ENCODE peak calls at places on chromosome 15, in five cellular contexts. One of them, this sample, is unnamed.

GRCh38 chr15:74055804-74056203 is 26.5 kb downstream of the GOLGA6A start:
- DNase-seq in PC-3: no peak
- DNase-seq in hepatocyte: no peak
- DNase-seq in mesenchymal stem cell: no peak
- DNase-seq in K562: no peak
- DNase-seq in this sample: no peak

GRCh38 chr15:101294731-101295606 is at the start of gene SNRPA1:
- DNase-seq in PC-3: peak
- DNase-seq in hepatocyte: peak
- DNase-seq in mesenchymal stem cell: peak
- DNase-seq in K562: peak
- DNase-seq in this sample: peak

GRCh38 chr15:69807752-69808151 is 290.0 kb downstream of the TLE3 start:
- DNase-seq in PC-3: peak
- DNase-seq in hepatocyte: peak
- DNase-seq in mesenchymal stem cell: peak
- DNase-seq in K562: no peak
- DNase-seq in this sample: peak

GRCh38 chr15:94882071-94882712 is 650.8 kb downstream of the MCTP2 start:
- DNase-seq in PC-3: no peak
- DNase-seq in hepatocyte: no peak
- DNase-seq in mesenchymal stem cell: no peak
- DNase-seq in K562: no peak
- DNase-seq in this sample: no peak

GRCh38 chr15:25220834-25221233 is 218.0 kb downstream of the UBE3A start:
- DNase-seq in PC-3: no peak
- DNase-seq in hepatocyte: no peak
- DNase-seq in mesenchymal stem cell: no peak
- DNase-seq in K562: no peak
- DNase-seq in this sample: no peak

GRCh38 chr15:20340931-20341661 is 200.5 kb downstream of the GOLGA6L6 start:
- DNase-seq in PC-3: peak
- DNase-seq in hepatocyte: peak
- DNase-seq in mesenchymal stem cell: no peak
- DNase-seq in K562: peak
- DNase-seq in this sample: no peak

GRCh38 chr15:67692573-67692972 is 132.7 kb upstream of the SKOR1 start:
- DNase-seq in PC-3: no peak
- DNase-seq in hepatocyte: no peak
- DNase-seq in mesenchymal stem cell: no peak
- DNase-seq in K562: no peak
- DNase-seq in this sample: no peak

GRCh38 chr15:45648521-45649200 is 13.8 kb downstream of the SQOR start:
- DNase-seq in PC-3: peak
- DNase-seq in hepatocyte: peak
- DNase-seq in mesenchymal stem cell: peak
- DNase-seq in K562: no peak
- DNase-seq in this sample: peak

GRCh38 chr15:39362832-39363561 is 217.9 kb upstream of the THBS1 start:
- DNase-seq in PC-3: no peak
- DNase-seq in hepatocyte: peak
- DNase-seq in mesenchymal stem cell: peak
- DNase-seq in K562: no peak
- DNase-seq in this sample: peak

GRCh38 chr15:57025264-57025939 is 107.0 kb downstream of the TCF12 start:
- DNase-seq in PC-3: peak
- DNase-seq in hepatocyte: no peak
- DNase-seq in mesenchymal stem cell: peak
- DNase-seq in K562: no peak
- DNase-seq in this sample: peak

GRCh38 chr15:77002954-77003912 is 8.3 kb downstream of the PSTPIP1 start:
- DNase-seq in PC-3: no peak
- DNase-seq in hepatocyte: no peak
- DNase-seq in mesenchymal stem cell: no peak
- DNase-seq in K562: no peak
- DNase-seq in this sample: no peak

GRCh38 chr15:92655178-92655995 is at the start of gene FAM174B:
- DNase-seq in PC-3: peak
- DNase-seq in hepatocyte: peak
- DNase-seq in mesenchymal stem cell: peak
- DNase-seq in K562: no peak
- DNase-seq in this sample: peak
- H2AFZ ChIP-seq in PC-3: peak
- H2AFZ ChIP-seq in hepatocyte: peak
- H2AFZ ChIP-seq in mesenchymal stem cell: peak
- H2AFZ ChIP-seq in K562: no peak
- H2AFZ ChIP-seq in this sample: peak

GRCh38 chr15:59396211-59396610 is 23.5 kb upstream of the MYO1E start:
- DNase-seq in PC-3: peak
- DNase-seq in hepatocyte: no peak
- DNase-seq in mesenchymal stem cell: no peak
- DNase-seq in K562: no peak
- DNase-seq in this sample: no peak

GRCh38 chr15:59399465-59400102 is 26.9 kb upstream of the MYO1E start:
- DNase-seq in PC-3: no peak
- DNase-seq in hepatocyte: no peak
- DNase-seq in mesenchymal stem cell: no peak
- DNase-seq in K562: no peak
- DNase-seq in this sample: no peak

GRCh38 chr15:59396660-59397059 is 24.0 kb upstream of the MYO1E start:
- DNase-seq in PC-3: no peak
- DNase-seq in hepatocyte: no peak
- DNase-seq in mesenchymal stem cell: no peak
- DNase-seq in K562: no peak
- DNase-seq in this sample: no peak

GRCh38 chr15:59400103-59400813 is 27.6 kb upstream of the MYO1E start:
- DNase-seq in PC-3: no peak
- DNase-seq in hepatocyte: no peak
- DNase-seq in mesenchymal stem cell: no peak
- DNase-seq in K562: no peak
- DNase-seq in this sample: no peak

DNA sequence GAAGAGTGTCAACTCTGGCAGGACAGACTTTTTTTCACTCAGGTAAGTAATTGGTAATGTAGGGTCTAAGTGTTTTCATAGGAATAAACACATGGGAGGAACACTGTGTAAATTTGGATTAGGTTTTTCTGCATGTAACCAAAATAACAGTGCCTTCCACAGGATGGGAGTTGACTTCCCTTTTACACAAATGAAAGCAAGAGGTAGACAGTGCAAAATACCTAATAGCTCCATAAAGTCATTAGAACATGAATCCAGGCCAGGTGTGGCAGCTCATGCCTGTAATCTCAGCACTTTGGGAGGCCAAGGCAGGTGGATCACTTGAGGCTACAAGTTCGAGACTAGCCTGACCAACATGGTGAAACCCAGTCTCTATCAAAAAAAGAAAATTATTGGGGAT is 25.5 kb upstream of the MYO1E start:
- DNase-seq in PC-3: no peak
- DNase-seq in hepatocyte: no peak
- DNase-seq in mesenchymal stem cell: no peak
- DNase-seq in K562: no peak
- DNase-seq in this sample: no peak
- H3K4me2 ChIP-seq in PC-3: no peak
- H3K4me2 ChIP-seq in hepatocyte: no peak
- H3K4me2 ChIP-seq in mesenchymal stem cell: no peak
- H3K4me2 ChIP-seq in K562: no peak
- H3K4me2 ChIP-seq in this sample: no peak

GRCh38 chr15:60165111-60165510 is 161.0 kb downstream of the FOXB1 start:
- DNase-seq in PC-3: no peak
- DNase-seq in hepatocyte: no peak
- DNase-seq in mesenchymal stem cell: no peak
- DNase-seq in K562: no peak
- DNase-seq in this sample: no peak

GRCh38 chr15:60162911-60163310 is 158.8 kb downstream of the FOXB1 start:
- DNase-seq in PC-3: no peak
- DNase-seq in hepatocyte: no peak
- DNase-seq in mesenchymal stem cell: no peak
- DNase-seq in K562: no peak
- DNase-seq in this sample: no peak

DNA sequence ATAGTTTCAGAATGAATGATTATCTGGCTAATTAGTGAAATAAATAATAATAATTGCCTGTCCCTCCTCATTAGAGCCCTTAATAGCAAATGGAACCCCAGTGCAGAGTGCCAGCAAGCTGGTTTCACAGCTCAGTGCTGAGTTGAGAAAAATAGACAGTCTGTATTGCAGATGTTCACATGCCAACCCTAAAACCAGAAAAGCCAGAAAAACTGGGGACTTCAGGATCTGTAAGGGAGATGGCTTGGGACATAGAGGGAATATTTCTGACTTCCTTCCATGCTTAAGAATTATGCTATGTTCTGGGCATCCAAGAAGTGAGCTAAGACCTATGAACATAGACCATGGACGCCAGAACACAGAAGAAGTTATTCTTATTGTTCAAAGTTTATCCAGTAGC is 158.1 kb downstream of the FOXB1 start:
- DNase-seq in PC-3: no peak
- DNase-seq in hepatocyte: no peak
- DNase-seq in mesenchymal stem cell: no peak
- DNase-seq in K562: no peak
- DNase-seq in this sample: no peak
- H2AFZ ChIP-seq in PC-3: no peak
- H2AFZ ChIP-seq in hepatocyte: no peak
- H2AFZ ChIP-seq in mesenchymal stem cell: no peak
- H2AFZ ChIP-seq in K562: no peak
- H2AFZ ChIP-seq in this sample: no peak

GRCh38 chr15:43441316-43441715 is 51.6 kb downstream of the TP53BP1 start:
- DNase-seq in PC-3: peak
- DNase-seq in hepatocyte: no peak
- DNase-seq in mesenchymal stem cell: peak
- DNase-seq in K562: peak
- DNase-seq in this sample: peak
- H3K4me2 ChIP-seq in PC-3: peak
- H3K4me2 ChIP-seq in hepatocyte: no peak
- H3K4me2 ChIP-seq in mesenchymal stem cell: no peak
- H3K4me2 ChIP-seq in K562: no peak
- H3K4me2 ChIP-seq in this sample: peak

GRCh38 chr15:79376383-79376782 is 55.8 kb upstream of the MINAR1 start:
- DNase-seq in PC-3: no peak
- DNase-seq in hepatocyte: no peak
- DNase-seq in mesenchymal stem cell: no peak
- DNase-seq in K562: no peak
- DNase-seq in this sample: no peak

GRCh38 chr15:79373068-79373467 is 59.1 kb upstream of the MINAR1 start:
- DNase-seq in PC-3: no peak
- DNase-seq in hepatocyte: no peak
- DNase-seq in mesenchymal stem cell: no peak
- DNase-seq in K562: no peak
- DNase-seq in this sample: no peak

GRCh38 chr15:79371581-79371980 is 60.6 kb upstream of the MINAR1 start:
- DNase-seq in PC-3: no peak
- DNase-seq in hepatocyte: no peak
- DNase-seq in mesenchymal stem cell: no peak
- DNase-seq in K562: no peak
- DNase-seq in this sample: no peak

GRCh38 chr15:79372428-79372827 is 59.7 kb upstream of the MINAR1 start:
- DNase-seq in PC-3: no peak
- DNase-seq in hepatocyte: no peak
- DNase-seq in mesenchymal stem cell: no peak
- DNase-seq in K562: no peak
- DNase-seq in this sample: no peak

DNA sequence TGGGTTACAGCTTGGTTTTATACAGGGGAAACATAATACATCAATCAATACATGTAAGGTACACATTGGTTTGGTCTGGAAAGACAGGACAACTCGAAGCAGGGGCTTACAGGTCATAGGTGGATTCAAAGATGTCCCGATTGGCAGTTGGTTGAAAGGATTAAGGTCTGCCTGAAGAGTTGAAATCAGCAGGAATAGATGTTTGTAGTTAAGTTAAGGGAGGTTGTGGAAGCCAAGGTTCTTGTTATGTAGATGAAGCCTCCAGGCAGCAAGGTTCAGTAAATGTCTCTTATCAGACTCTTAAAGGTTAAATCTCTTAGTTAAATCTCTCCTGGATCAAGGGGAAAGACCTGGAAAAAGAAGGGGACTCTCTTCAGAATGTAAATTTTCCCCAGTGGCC is 58.4 kb upstream of the MINAR1 start:
- DNase-seq in PC-3: no peak
- DNase-seq in hepatocyte: no peak
- DNase-seq in mesenchymal stem cell: no peak
- DNase-seq in K562: no peak
- DNase-seq in this sample: no peak
- H2AFZ ChIP-seq in PC-3: no peak
- H2AFZ ChIP-seq in hepatocyte: no peak
- H2AFZ ChIP-seq in mesenchymal stem cell: no peak
- H2AFZ ChIP-seq in K562: no peak
- H2AFZ ChIP-seq in this sample: no peak

GRCh38 chr15:82699726-82700125 is 9.9 kb downstream of the AP3B2 start:
- DNase-seq in PC-3: no peak
- DNase-seq in hepatocyte: no peak
- DNase-seq in mesenchymal stem cell: no peak
- DNase-seq in K562: no peak
- DNase-seq in this sample: peak
- H3K4me2 ChIP-seq in PC-3: no peak
- H3K4me2 ChIP-seq in hepatocyte: no peak
- H3K4me2 ChIP-seq in mesenchymal stem cell: no peak
- H3K4me2 ChIP-seq in K562: no peak
- H3K4me2 ChIP-seq in this sample: no peak